ENCODE peak calls at places on chromosome 16, in six cellular contexts. One of them, this sample, is unnamed.

GRCh38 chr16:13864689-13865088 is 55.3 kb upstream of the ERCC4 start:
- DNase-seq in HuH-7: no peak
- DNase-seq in epithelial cell of esophagus: no peak
- DNase-seq in T-cell: no peak
- DNase-seq in GM20000: no peak
- DNase-seq in spleen: no peak
- DNase-seq in this sample: no peak

GRCh38 chr16:53506254-53506653 is 3.2 kb upstream of the AKTIP start:
- DNase-seq in HuH-7: no peak
- DNase-seq in epithelial cell of esophagus: no peak
- DNase-seq in T-cell: no peak
- DNase-seq in GM20000: no peak
- DNase-seq in spleen: peak; percentile 58
- DNase-seq in this sample: peak; percentile 21

GRCh38 chr16:85234310-85235235 is 122.3 kb upstream of the CIBAR2 start:
- DNase-seq in HuH-7: peak; percentile 99
- DNase-seq in epithelial cell of esophagus: no peak
- DNase-seq in T-cell: no peak
- DNase-seq in GM20000: no peak
- DNase-seq in spleen: peak; percentile 84
- DNase-seq in this sample: no peak

GRCh38 chr16:85752511-85753420 is 1.9 kb upstream of the C16orf74 start:
- DNase-seq in HuH-7: peak; percentile 85
- DNase-seq in epithelial cell of esophagus: peak; percentile 39
- DNase-seq in T-cell: no peak
- DNase-seq in GM20000: no peak
- DNase-seq in spleen: no peak
- DNase-seq in this sample: no peak

GRCh38 chr16:69039333-69039941 is 66.0 kb upstream of the HAS3 start:
- DNase-seq in HuH-7: no peak
- DNase-seq in epithelial cell of esophagus: peak; percentile 30
- DNase-seq in T-cell: no peak
- DNase-seq in GM20000: no peak
- DNase-seq in spleen: no peak
- DNase-seq in this sample: peak; percentile 0

GRCh38 chr16:81926036-81926435 is 85.2 kb downstream of the SDR42E1 start:
- DNase-seq in HuH-7: no peak
- DNase-seq in epithelial cell of esophagus: no peak
- DNase-seq in T-cell: no peak
- DNase-seq in GM20000: no peak
- DNase-seq in spleen: no peak
- DNase-seq in this sample: no peak

GRCh38 chr16:57191056-57191536 is 5.0 kb downstream of the RSPRY1 start:
- DNase-seq in HuH-7: no peak
- DNase-seq in epithelial cell of esophagus: peak; percentile 74
- DNase-seq in T-cell: no peak
- DNase-seq in GM20000: no peak
- DNase-seq in spleen: no peak
- DNase-seq in this sample: no peak

GRCh38 chr16:47855431-47855830 is 300.4 kb downstream of the ABCC12 start:
- DNase-seq in HuH-7: no peak
- DNase-seq in epithelial cell of esophagus: no peak
- DNase-seq in T-cell: no peak
- DNase-seq in GM20000: no peak
- DNase-seq in spleen: no peak
- DNase-seq in this sample: no peak

GRCh38 chr16:27839419-27839818 is 224.1 kb downstream of the GSG1L start:
- DNase-seq in HuH-7: no peak
- DNase-seq in epithelial cell of esophagus: peak; percentile 38
- DNase-seq in T-cell: no peak
- DNase-seq in GM20000: no peak
- DNase-seq in spleen: peak; percentile 9
- DNase-seq in this sample: no peak

GRCh38 chr16:88116121-88116900 is 165.1 kb downstream of the BANP start:
- DNase-seq in HuH-7: no peak
- DNase-seq in epithelial cell of esophagus: no peak
- DNase-seq in T-cell: no peak
- DNase-seq in GM20000: no peak
- DNase-seq in spleen: no peak
- DNase-seq in this sample: no peak

GRCh38 chr16:17350212-17350611 is 120.5 kb downstream of the XYLT1 start:
- DNase-seq in HuH-7: no peak
- DNase-seq in epithelial cell of esophagus: no peak
- DNase-seq in T-cell: no peak
- DNase-seq in GM20000: no peak
- DNase-seq in spleen: peak; percentile 61
- DNase-seq in this sample: no peak

GRCh38 chr16:927406-927805 is 43.4 kb downstream of the LMF1 start:
- DNase-seq in HuH-7: no peak
- DNase-seq in epithelial cell of esophagus: no peak
- DNase-seq in T-cell: no peak
- DNase-seq in GM20000: no peak
- DNase-seq in spleen: peak; percentile 41
- DNase-seq in this sample: no peak

GRCh38 chr16:17359778-17360177 is 111.0 kb downstream of the XYLT1 start:
- DNase-seq in HuH-7: no peak
- DNase-seq in epithelial cell of esophagus: no peak
- DNase-seq in T-cell: no peak
- DNase-seq in GM20000: no peak
- DNase-seq in spleen: peak; percentile 64
- DNase-seq in this sample: peak; percentile 84

GRCh38 chr16:58513874-58514273 is 1.4 kb upstream of the SETD6 start:
- DNase-seq in HuH-7: no peak
- DNase-seq in epithelial cell of esophagus: no peak
- DNase-seq in T-cell: no peak
- DNase-seq in GM20000: no peak
- DNase-seq in spleen: no peak
- DNase-seq in this sample: no peak

GRCh38 chr16:48916566-48916965 is 306.6 kb upstream of the N4BP1 start:
- DNase-seq in HuH-7: no peak
- DNase-seq in epithelial cell of esophagus: no peak
- DNase-seq in T-cell: no peak
- DNase-seq in GM20000: no peak
- DNase-seq in spleen: no peak
- DNase-seq in this sample: no peak

GRCh38 chr16:28982418-28982817 is 2.4 kb upstream of the LAT start:
- DNase-seq in HuH-7: no peak
- DNase-seq in epithelial cell of esophagus: no peak
- DNase-seq in T-cell: no peak
- DNase-seq in GM20000: no peak
- DNase-seq in spleen: no peak
- DNase-seq in this sample: no peak

GRCh38 chr16:12868169-12868568 is 33.2 kb upstream of the SHISA9 start:
- DNase-seq in HuH-7: no peak
- DNase-seq in epithelial cell of esophagus: no peak
- DNase-seq in T-cell: no peak
- DNase-seq in GM20000: no peak
- DNase-seq in spleen: no peak
- DNase-seq in this sample: no peak

GRCh38 chr16:66650707-66651473 is 45.7 kb downstream of the CMTM4 start:
- DNase-seq in HuH-7: peak; percentile 64
- DNase-seq in epithelial cell of esophagus: peak; percentile 88
- DNase-seq in T-cell: peak; percentile 59
- DNase-seq in GM20000: peak; percentile 83
- DNase-seq in spleen: peak; percentile 85
- DNase-seq in this sample: peak; percentile 87

GRCh38 chr16:74460542-74460941 is 39.3 kb upstream of the CLEC18B start:
- DNase-seq in HuH-7: no peak
- DNase-seq in epithelial cell of esophagus: no peak
- DNase-seq in T-cell: no peak
- DNase-seq in GM20000: no peak
- DNase-seq in spleen: no peak
- DNase-seq in this sample: no peak

GRCh38 chr16:30488764-30489595 is 16.4 kb downstream of the ITGAL start:
- DNase-seq in HuH-7: peak; percentile 63
- DNase-seq in epithelial cell of esophagus: no peak
- DNase-seq in T-cell: no peak
- DNase-seq in GM20000: peak; percentile 1
- DNase-seq in spleen: no peak
- DNase-seq in this sample: no peak

GRCh38 chr16:84044108-84044488 is 1.5 kb upstream of the SLC38A8 start:
- DNase-seq in HuH-7: peak; percentile 80
- DNase-seq in epithelial cell of esophagus: peak; percentile 22
- DNase-seq in T-cell: no peak
- DNase-seq in GM20000: no peak
- DNase-seq in spleen: peak; percentile 39
- DNase-seq in this sample: no peak

This sample was measured in activated effector memory CD4-positive, alpha-beta T cell treated with anti-CD3 and anti-CD28 coated beads, Interleukin-2, amount 50 U/mL, for 16 hours.